ENCODE peak calls at places on chromosomes 12 and 14, in four cellular contexts. R, P, W and X are unnamed samples.

GRCh38 chr12:123063535-123063934 is 83.1 kb downstream of the ARL6IP4 start:
- DNase-seq in P (peak; percentile 36), R (peak; percentile 39), W (no peak), X (peak; percentile 60)

GRCh38 chr12:68222336-68222735 is 3.3 kb downstream of the IL26 start:
- DNase-seq in R (no peak), P (no peak), W (no peak), X (no peak)

GRCh38 chr14:105006831-105007592 is 13.9 kb downstream of the CDCA4 start:
- DNase-seq in W (no peak), R (no peak), P (no peak), X (no peak)

GRCh38 chr12:6551063-6551461 is 4.8 kb downstream of the IFFO1 start:
- DNase-seq in P (no peak), W (no peak), R (no peak), X (no peak)

GRCh38 chr12:65602579-65603295 is 221.5 kb upstream of the HMGA2 start:
- DNase-seq in W (peak; percentile 94), P (peak; percentile 39), R (peak; percentile 62), X (peak; percentile 84)

GRCh38 chr14:76773956-76774355 is 12.7 kb downstream of the VASH1 start:
- DNase-seq in R (no peak), W (no peak), P (no peak), X (no peak)

GRCh38 chr12:402127-402456 is 648 bp downstream of the CCDC77 start:
- DNase-seq in R (peak; percentile 42), W (no peak), P (no peak), X (no peak)

GRCh38 chr14:72597834-72598233 is 296.1 kb downstream of the DPF3 start:
- DNase-seq in P (no peak), R (no peak), W (no peak), X (no peak)

GRCh38 chr14:100536141-100536540 is 51.1 kb downstream of the BEGAIN start:
- DNase-seq in R (no peak), P (no peak), W (no peak), X (no peak)

GRCh38 chr14:61179776-61180398 is 101.3 kb downstream of the TMEM30B start:
- DNase-seq in R (no peak), P (no peak), W (no peak), X (no peak)

GRCh38 chr14:53391631-53392030 is 238.5 kb upstream of the DDHD1 start:
- DNase-seq in P (no peak), R (no peak), W (peak; percentile 88), X (no peak)

GRCh38 chr12:71947645-71948105 is 9.0 kb downstream of the TPH2 start:
- DNase-seq in R (peak; percentile 85), W (no peak), P (peak; percentile 77), X (no peak)

GRCh38 chr12:101108130-101108529 is 101.9 kb downstream of the SLC5A8 start:
- DNase-seq in P (no peak), R (peak; percentile 15), W (peak; percentile 7), X (no peak)

GRCh38 chr12:114835031-114835430 is 151.1 kb upstream of the TBX3 start:
- DNase-seq in P (no peak), W (no peak), R (no peak), X (no peak)

GRCh38 chr12:96185914-96186313 is 8.3 kb upstream of the ELK3 start:
- DNase-seq in W (no peak), P (no peak), R (no peak), X (no peak)

GRCh38 chr14:54642950-54643695 is 76.2 kb downstream of the SAMD4A start:
- DNase-seq in P (no peak), R (peak; percentile 93), W (no peak), X (no peak)

GRCh38 chr12:130650131-130650530 is 66.0 kb downstream of the RIMBP2 start:
- DNase-seq in W (no peak), R (no peak), P (no peak), X (no peak)

GRCh38 chr12:2641209-2641608 is 153.6 kb upstream of the FKBP4 start:
- DNase-seq in R (no peak), W (peak; percentile 47), P (no peak), X (peak; percentile 41)

GRCh38 chr14:99274346-99275221 is 2.6 kb upstream of the BCL11B start:
- DNase-seq in R (peak; percentile 77), P (peak; percentile 89), W (peak; percentile 78), X (peak; percentile 20)

DNA sequence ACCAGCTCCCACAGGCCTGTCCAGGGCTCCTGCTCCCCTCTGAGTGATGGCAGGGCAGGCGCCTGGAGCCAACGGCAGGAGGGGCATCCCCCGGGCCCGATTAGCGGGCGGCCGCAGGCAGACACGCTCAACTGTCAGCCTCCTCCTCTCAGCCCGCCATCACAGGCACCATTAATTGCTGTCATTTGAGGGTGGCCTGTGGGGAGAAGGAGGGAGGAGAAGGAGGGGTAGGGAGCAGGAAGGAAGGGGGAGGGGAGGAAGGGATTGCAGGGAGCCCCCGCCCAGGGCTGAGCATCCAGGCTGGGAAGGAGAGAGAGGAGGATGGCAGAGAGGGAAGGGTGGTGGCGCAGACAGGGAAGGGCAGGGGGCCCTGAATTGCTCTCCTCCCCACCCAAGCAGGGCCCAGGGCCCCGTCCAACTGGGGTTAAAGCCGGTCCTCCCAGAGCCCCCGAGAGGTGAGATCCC is 36.1 kb downstream of the NCOR2 start:
- DNase-seq in W (no peak), P (no peak), R (no peak), X (no peak)
- TF ChIP-seq ZNF274 in W (no peak), P (no peak), R (no peak), X (no peak)

GRCh38 chr12:75859868-75860267 is 171.7 kb downstream of the PHLDA1 start:
- DNase-seq in R (no peak), W (no peak), P (no peak), X (no peak)
- TF ChIP-seq ZNF274 in R (no peak), W (no peak), P (no peak), X (no peak)

GRCh38 chr12:113066806-113067400 is 10.4 kb downstream of the DTX1 start:
- DNase-seq in W (no peak), R (no peak), P (no peak), X (no peak)
- TF ChIP-seq ZNF274 in W (no peak), R (no peak), P (no peak), X (no peak)

GRCh38 chr12:90959538-90960139 is 4.7 kb upstream of the CCER1 start:
- DNase-seq in P (no peak), R (peak; percentile 26), W (peak; percentile 39), X (peak; percentile 29)
- TF ChIP-seq ZNF274 in P (no peak), R (no peak), W (no peak), X (no peak)

GRCh38 chr12:27653661-27654060 is 42.6 kb upstream of the REP15 start:
- DNase-seq in P (no peak), W (no peak), R (no peak), X (no peak)

GRCh38 chr12:27650011-27650410 is 46.2 kb upstream of the REP15 start:
- DNase-seq in W (no peak), R (no peak), P (no peak), X (no peak)

GRCh38 chr12:27657296-27657695 is 39.0 kb upstream of the REP15 start:
- DNase-seq in R (no peak), W (no peak), P (no peak), X (no peak)

GRCh38 chr12:27651201-27651600 is 45.0 kb upstream of the REP15 start:
- DNase-seq in P (no peak), R (no peak), W (no peak), X (no peak)

DNA sequence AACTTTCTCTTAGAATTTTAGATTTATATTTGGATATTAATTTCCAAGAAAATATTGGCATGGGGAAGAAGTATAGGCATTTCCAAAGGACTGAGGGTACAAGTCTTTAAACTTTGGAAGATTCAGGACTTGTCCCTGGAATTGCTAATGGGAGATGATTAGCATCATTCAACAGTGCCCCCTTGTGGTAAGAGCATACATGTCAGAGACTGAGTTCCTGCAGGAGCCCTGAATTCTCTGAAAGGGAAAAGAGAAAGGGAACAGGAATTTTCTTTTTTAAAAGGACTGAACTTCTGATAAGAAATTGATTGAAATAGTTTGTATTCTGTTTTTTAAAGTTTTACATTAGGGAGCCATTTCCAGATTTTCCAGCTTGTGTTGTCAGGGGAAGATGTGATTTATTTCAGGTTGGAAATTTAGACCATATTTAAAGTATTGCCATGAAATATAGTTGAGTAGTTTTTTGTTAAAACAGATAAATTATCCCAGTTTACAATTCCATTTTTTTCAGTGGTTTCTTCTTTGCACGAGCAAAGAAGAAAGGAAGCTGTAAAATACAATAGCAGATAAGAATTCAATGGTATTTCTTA is 44.0 kb upstream of the REP15 start:
- DNase-seq in P (no peak), W (peak; percentile 58), R (peak; percentile 71), X (peak; percentile 72)
- TF ChIP-seq ZNF274 in P (no peak), W (no peak), R (no peak), X (no peak)

GRCh38 chr14:50260072-50260471 is 28.7 kb upstream of the SOS2 start:
- DNase-seq in R (no peak), W (no peak), P (no peak), X (no peak)

GRCh38 chr14:50257728-50258127 is 26.4 kb upstream of the SOS2 start:
- DNase-seq in R (no peak), W (no peak), P (no peak), X (peak; percentile 25)

GRCh38 chr14:50263321-50263720 is 31.9 kb upstream of the SOS2 start:
- DNase-seq in W (no peak), R (no peak), P (no peak), X (no peak)

GRCh38 chr14:50262865-50263264 is 31.5 kb upstream of the SOS2 start:
- DNase-seq in P (no peak), W (no peak), R (no peak), X (no peak)

GRCh38 chr14:50260511-50260910 is 29.1 kb upstream of the SOS2 start:
- DNase-seq in P (no peak), R (peak; percentile 23), W (peak; percentile 3), X (no peak)
- TF ChIP-seq ZNF274 in P (no peak), R (no peak), W (no peak), X (no peak)

DNA sequence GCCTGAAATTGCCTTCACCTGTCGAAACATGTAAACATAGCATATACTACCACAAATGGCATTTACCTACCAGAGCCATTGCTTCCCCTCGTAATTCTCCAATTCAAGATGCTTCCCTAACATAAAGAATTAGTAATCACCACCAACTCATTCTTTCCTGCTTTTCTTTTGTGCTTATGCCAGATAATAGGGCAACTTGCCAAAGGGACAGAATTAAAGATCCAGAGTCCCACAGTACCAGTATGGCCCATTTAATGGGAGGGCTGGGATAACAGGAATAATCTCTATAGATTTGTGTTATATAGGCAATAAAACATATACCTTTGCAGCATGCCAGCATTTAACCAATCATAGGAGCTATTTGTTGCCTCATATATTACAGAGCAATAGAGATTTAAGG is 31.0 kb downstream of the ATF7 start:
- DNase-seq in W (no peak), R (no peak), P (no peak), X (no peak)
- TF ChIP-seq ZNF274 in W (no peak), R (no peak), P (no peak), X (no peak)

GRCh38 chr14:24377660-24378059 is 9.7 kb downstream of the NFATC4 start:
- DNase-seq in W (no peak), P (no peak), R (no peak), X (peak; percentile 74)
- TF ChIP-seq ZNF274 in W (no peak), P (no peak), R (no peak), X (no peak)

GRCh38 chr14:80356413-80356812 is 145.1 kb upstream of the DIO2 start:
- DNase-seq in R (peak; percentile 2), W (no peak), P (no peak), X (no peak)

DNA sequence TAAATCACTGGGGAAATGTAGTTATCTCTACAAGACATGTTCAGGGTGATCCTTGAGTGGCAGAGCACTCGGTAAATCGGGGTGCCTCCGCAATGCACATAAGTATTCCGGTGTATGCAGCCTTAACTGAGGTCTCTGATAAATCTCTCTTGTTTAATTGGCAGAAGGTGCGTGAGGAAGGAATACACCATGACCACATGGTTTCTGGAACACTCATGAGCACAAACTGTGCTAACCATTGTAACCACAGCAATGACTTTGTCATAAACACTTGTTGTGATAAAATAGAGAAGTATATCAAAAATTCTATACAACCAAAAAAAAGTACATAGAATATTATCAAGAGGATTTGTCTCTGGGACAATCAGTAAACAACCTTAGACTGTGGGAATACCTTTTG is 146.8 kb upstream of the DIO2 start:
- DNase-seq in R (no peak), W (no peak), P (no peak), X (no peak)
- TF ChIP-seq ZNF274 in R (no peak), W (no peak), P (no peak), X (no peak)